ENCODE peak calls at places on chromosome 1, in four cellular contexts. V, R, G and A are unnamed samples.

GRCh38 chr1:183214021-183214970 is 28.2 kb downstream of the LAMC2 start:
- DNase-seq in V (no peak), R (no peak), G (no peak), A (no peak)

GRCh38 chr1:174090476-174090875 is 68.3 kb upstream of the RC3H1 start:
- DNase-seq in V (no peak), R (no peak), G (no peak), A (no peak)

GRCh38 chr1:40738831-40739230 is 44.8 kb upstream of the KCNQ4 start:
- DNase-seq in V (no peak), R (no peak), G (no peak), A (no peak)

GRCh38 chr1:56644941-56645662 is at the start of gene PRKAA2:
- DNase-seq in V (peak), R (peak), G (no peak), A (no peak)

GRCh38 chr1:25112400-25112799 is 119.9 kb downstream of the SYF2 start:
- DNase-seq in V (no peak), R (no peak), G (no peak), A (no peak)

GRCh38 chr1:230143534-230143933 is 76.5 kb downstream of the GALNT2 start:
- DNase-seq in V (no peak), R (no peak), G (no peak), A (no peak)

GRCh38 chr1:60367522-60367921 is 294.0 kb upstream of the C1orf87 start:
- DNase-seq in V (no peak), R (no peak), G (no peak), A (peak)

GRCh38 chr1:42937141-42937696 is 21.4 kb downstream of the SLC2A1 start:
- DNase-seq in V (no peak), R (no peak), G (no peak), A (no peak)

GRCh38 chr1:42315500-42315899 is 19.5 kb downstream of the FOXJ3 start:
- DNase-seq in V (no peak), R (no peak), G (no peak), A (no peak)

GRCh38 chr1:42940851-42941639 is 17.6 kb downstream of the SLC2A1 start:
- DNase-seq in V (no peak), R (no peak), G (peak), A (peak)

GRCh38 chr1:156938813-156939212 is 18.4 kb downstream of the LRRC71 start:
- DNase-seq in V (no peak), R (no peak), G (no peak), A (no peak)

GRCh38 chr1:6260433-6260934 is 414 bp downstream of the GPR153 start:
- DNase-seq in V (peak), R (peak), G (no peak), A (no peak)